ENCODE peak calls at places on chromosomes 5 and 9, in six cellular contexts. One of them, this sample, is unnamed.

GRCh38 chr9:95910023-95910706 is 34.7 kb downstream of the ERCC6L2 start:
- DNase-seq in neural crest cell: no peak
- DNase-seq in mucosa of gallbladder: no peak
- DNase-seq in COR-L47: no peak
- DNase-seq in type B pancreatic cell: no peak
- DNase-seq in dorsolateral prefrontal cortex: no peak
- DNase-seq in this sample: no peak

GRCh38 chr5:93594591-93595419 is 11.8 kb downstream of the NR2F1 start:
- DNase-seq in neural crest cell: peak; percentile 45
- DNase-seq in mucosa of gallbladder: no peak
- DNase-seq in COR-L47: no peak
- DNase-seq in type B pancreatic cell: no peak
- DNase-seq in dorsolateral prefrontal cortex: no peak
- DNase-seq in this sample: no peak

GRCh38 chr9:130172161-130172857 is at the start of gene NCS1:
- DNase-seq in neural crest cell: peak; percentile 60
- DNase-seq in mucosa of gallbladder: peak; percentile 78
- DNase-seq in COR-L47: peak; percentile 67
- DNase-seq in type B pancreatic cell: peak; percentile 81
- DNase-seq in dorsolateral prefrontal cortex: peak; percentile 70
- DNase-seq in this sample: peak; percentile 26

GRCh38 chr9:109001275-109001676 is 12.0 kb downstream of the CTNNAL1 start:
- DNase-seq in neural crest cell: no peak
- DNase-seq in mucosa of gallbladder: no peak
- DNase-seq in COR-L47: no peak
- DNase-seq in type B pancreatic cell: no peak
- DNase-seq in dorsolateral prefrontal cortex: no peak
- DNase-seq in this sample: no peak

GRCh38 chr5:16234598-16234997 is 55.0 kb upstream of the MARCHF11 start:
- DNase-seq in neural crest cell: no peak
- DNase-seq in mucosa of gallbladder: no peak
- DNase-seq in COR-L47: no peak
- DNase-seq in type B pancreatic cell: no peak
- DNase-seq in dorsolateral prefrontal cortex: no peak
- DNase-seq in this sample: no peak

GRCh38 chr5:1011226-1011631 is 2.6 kb downstream of the NKD2 start:
- DNase-seq in neural crest cell: no peak
- DNase-seq in mucosa of gallbladder: no peak
- DNase-seq in COR-L47: peak; percentile 25
- DNase-seq in type B pancreatic cell: no peak
- DNase-seq in dorsolateral prefrontal cortex: no peak
- DNase-seq in this sample: peak; percentile 23

GRCh38 chr9:128497824-128498610 is 6.5 kb upstream of the GLE1 start:
- DNase-seq in neural crest cell: no peak
- DNase-seq in mucosa of gallbladder: no peak
- DNase-seq in COR-L47: no peak
- DNase-seq in type B pancreatic cell: no peak
- DNase-seq in dorsolateral prefrontal cortex: peak; percentile 33
- DNase-seq in this sample: no peak

GRCh38 chr5:126339215-126339805 is 83.9 kb upstream of the GRAMD2B start:
- DNase-seq in neural crest cell: peak; percentile 47
- DNase-seq in mucosa of gallbladder: peak; percentile 60
- DNase-seq in COR-L47: peak; percentile 55
- DNase-seq in type B pancreatic cell: no peak
- DNase-seq in dorsolateral prefrontal cortex: peak; percentile 55
- DNase-seq in this sample: peak; percentile 30

GRCh38 chr5:130068988-130069387 is 164.7 kb downstream of the CHSY3 start:
- DNase-seq in neural crest cell: no peak
- DNase-seq in mucosa of gallbladder: no peak
- DNase-seq in COR-L47: no peak
- DNase-seq in type B pancreatic cell: no peak
- DNase-seq in dorsolateral prefrontal cortex: no peak
- DNase-seq in this sample: no peak

GRCh38 chr5:152472096-152472495 is 67.0 kb upstream of the NMUR2 start:
- DNase-seq in neural crest cell: no peak
- DNase-seq in mucosa of gallbladder: no peak
- DNase-seq in COR-L47: no peak
- DNase-seq in type B pancreatic cell: no peak
- DNase-seq in dorsolateral prefrontal cortex: no peak
- DNase-seq in this sample: no peak

GRCh38 chr5:170484459-170484831 is 19.4 kb upstream of the KCNIP1 start:
- DNase-seq in neural crest cell: no peak
- DNase-seq in mucosa of gallbladder: no peak
- DNase-seq in COR-L47: no peak
- DNase-seq in type B pancreatic cell: peak; percentile 15
- DNase-seq in dorsolateral prefrontal cortex: no peak
- DNase-seq in this sample: no peak

GRCh38 chr5:64691333-64691732 is 1.0 kb downstream of the SHISAL2B start:
- DNase-seq in neural crest cell: no peak
- DNase-seq in mucosa of gallbladder: no peak
- DNase-seq in COR-L47: no peak
- DNase-seq in type B pancreatic cell: no peak
- DNase-seq in dorsolateral prefrontal cortex: no peak
- DNase-seq in this sample: no peak

GRCh38 chr9:89536145-89536574 is 38.2 kb upstream of the SEMA4D start:
- DNase-seq in neural crest cell: no peak
- DNase-seq in mucosa of gallbladder: no peak
- DNase-seq in COR-L47: no peak
- DNase-seq in type B pancreatic cell: no peak
- DNase-seq in dorsolateral prefrontal cortex: no peak
- DNase-seq in this sample: no peak

GRCh38 chr5:67303356-67303755 is 106.8 kb upstream of the CD180 start:
- DNase-seq in neural crest cell: no peak
- DNase-seq in mucosa of gallbladder: no peak
- DNase-seq in COR-L47: no peak
- DNase-seq in type B pancreatic cell: no peak
- DNase-seq in dorsolateral prefrontal cortex: no peak
- DNase-seq in this sample: no peak

GRCh38 chr5:74624501-74624900 is 16.0 kb downstream of the ENC1 start:
- DNase-seq in neural crest cell: no peak
- DNase-seq in mucosa of gallbladder: no peak
- DNase-seq in COR-L47: no peak
- DNase-seq in type B pancreatic cell: no peak
- DNase-seq in dorsolateral prefrontal cortex: no peak
- DNase-seq in this sample: no peak